ENCODE peak calls at places on chromosomes 3 and 15, in eight cellular contexts. W is T-helper 17 cell; B is activated CD8-positive, alpha-beta T cell treated with anti-CD3 and anti-CD28 coated beads, Interleukin-2, amount 10 ng/mL, durations not matched to agents 7 days and 5 days; R is HEK293T; K is Peyer's patch; O is Caki2; H is activated gamma-delta T cell treated with Interleukin-2 at 50 U/mL for 16 hours; N is activated T-cell treated with anti-CD3 and anti-CD28 coated beads, Interleukin-2, amount 50 U/mL, for 24 hours. L is an unnamed sample.

GRCh38 chr3:139541156-139541897 is 1.8 kb upstream of the RBP1 start:
- DNase-seq in W (no peak), B (no peak), R (no peak), K (no peak), O (no peak), H (no peak), N (no peak), L (no peak)

GRCh38 chr15:60961541-60961940 is 267.6 kb downstream of the RORA start:
- DNase-seq in W (no peak), B (no peak), R (no peak), K (no peak), O (no peak), H (no peak), N (no peak), L (no peak)

GRCh38 chr15:26771168-26771916 is 1.5 kb downstream of the GABRB3 start:
- DNase-seq in W (no peak), B (no peak), R (no peak), K (no peak), O (no peak), H (no peak), N (no peak), L (no peak)

GRCh38 chr15:70220444-70220937 is 122.8 kb upstream of the TLE3 start:
- DNase-seq in W (no peak), B (no peak), R (no peak), K (no peak), O (no peak), H (no peak), N (no peak), L (no peak)

GRCh38 chr3:32238816-32239637 is 547 bp downstream of the CMTM8 start:
- DNase-seq in W (peak; percentile 23), B (peak; percentile 44), R (peak; percentile 68), K (peak; percentile 17), O (peak; percentile 39), H (peak; percentile 21), N (peak; percentile 68), L (peak; percentile 28)

GRCh38 chr3:192850501-192850981 is 67.1 kb downstream of the MB21D2 start:
- DNase-seq in W (no peak), B (peak; percentile 33), R (no peak), K (no peak), O (peak; percentile 21), H (no peak), N (peak; percentile 48), L (peak; percentile 24)

GRCh38 chr3:49476563-49476962 is 6.5 kb downstream of the DAG1 start:
- DNase-seq in W (no peak), B (peak; percentile 74), R (no peak), K (no peak), O (no peak), H (no peak), N (no peak), L (peak; percentile 57)

GRCh38 chr15:32667321-32667720 is 25.8 kb downstream of the SCG5 start:
- DNase-seq in W (no peak), B (no peak), R (no peak), K (no peak), O (no peak), H (no peak), N (no peak), L (no peak)

GRCh38 chr15:84142888-84143337 is 92.7 kb upstream of the GOLGA6L4 start:
- DNase-seq in W (peak; percentile 60), B (peak; percentile 88), R (peak; percentile 86), K (peak; percentile 63), O (peak; percentile 22), H (peak; percentile 75), N (peak; percentile 76), L (peak; percentile 39)

GRCh38 chr3:158160958-158161357 is 51.1 kb downstream of the RSRC1 start:
- DNase-seq in W (no peak), B (no peak), R (no peak), K (no peak), O (peak; percentile 12), H (no peak), N (no peak), L (peak; percentile 15)

GRCh38 chr3:136995652-136996051 is 37.9 kb downstream of the IL20RB start:
- DNase-seq in W (no peak), B (no peak), R (no peak), K (no peak), O (no peak), H (no peak), N (no peak), L (no peak)

GRCh38 chr15:71448688-71449114 is 333.4 kb downstream of the THSD4 start:
- DNase-seq in W (no peak), B (peak; percentile 25), R (peak; percentile 60), K (no peak), O (peak; percentile 65), H (no peak), N (no peak), L (peak; percentile 66)

GRCh38 chr15:73704869-73705645 is 20.9 kb downstream of the CD276 start:
- DNase-seq in W (peak; percentile 55), B (peak; percentile 79), R (peak; percentile 76), K (peak; percentile 48), O (peak; percentile 44), H (peak; percentile 51), N (peak; percentile 77), L (peak; percentile 45)

GRCh38 chr15:50819344-50819743 is 53.8 kb upstream of the SPPL2A start:
- DNase-seq in W (no peak), B (no peak), R (no peak), K (no peak), O (no peak), H (no peak), N (no peak), L (no peak)

GRCh38 chr3:156601497-156601896 is 46.6 kb upstream of the SSR3 start:
- DNase-seq in W (no peak), B (no peak), R (no peak), K (no peak), O (no peak), H (no peak), N (no peak), L (no peak)

GRCh38 chr3:16842710-16843270 is 42.0 kb upstream of the PLCL2 start:
- DNase-seq in W (no peak), B (peak; percentile 31), R (no peak), K (no peak), O (no peak), H (no peak), N (no peak), L (no peak)

GRCh38 chr15:74317820-74318375 is 49.5 kb downstream of the CYP11A1 start:
- DNase-seq in W (no peak), B (no peak), R (no peak), K (no peak), O (peak; percentile 57), H (no peak), N (no peak), L (peak; percentile 81)

GRCh38 chr3:143139786-143140185 is 20.2 kb downstream of the CHST2 start:
- DNase-seq in W (no peak), B (no peak), R (no peak), K (no peak), O (no peak), H (no peak), N (no peak), L (no peak)

GRCh38 chr15:52803543-52804306 is 13.6 kb upstream of the ONECUT1 start:
- DNase-seq in W (no peak), B (no peak), R (no peak), K (no peak), O (no peak), H (no peak), N (peak; percentile 35), L (no peak)

GRCh38 chr15:65092911-65093792 is 16.6 kb downstream of the KBTBD13 start:
- DNase-seq in W (no peak), B (no peak), R (no peak), K (no peak), O (no peak), H (no peak), N (no peak), L (no peak)

GRCh38 chr3:148631124-148631903 is 66.4 kb upstream of the AGTR1 start:
- DNase-seq in W (no peak), B (no peak), R (no peak), K (no peak), O (no peak), H (no peak), N (no peak), L (no peak)

GRCh38 chr3:154701055-154701454 is 271.1 kb upstream of the GPR149 start:
- DNase-seq in W (no peak), B (no peak), R (no peak), K (no peak), O (no peak), H (no peak), N (no peak), L (no peak)

GRCh38 chr15:68447209-68447608 is 15.2 kb upstream of the ITGA11 start:
- DNase-seq in W (no peak), B (no peak), R (no peak), K (no peak), O (no peak), H (no peak), N (no peak), L (no peak)

GRCh38 chr3:46846624-46847542 is 16.4 kb downstream of the MYL3 start:
- DNase-seq in W (no peak), B (no peak), R (no peak), K (peak; percentile 15), O (no peak), H (no peak), N (peak; percentile 32), L (no peak)